ENCODE peak calls at places on chromosomes 12 and 14, in seven cellular contexts. R is stomach, L is left lung, N is neural crest cell, V is H1, B is psoas muscle, C is coronary artery. S is an unnamed sample.
A peak's percentile ranks its signal among the peaks of the same experiment; 100 is the strongest.

GRCh38 chr12:9364224-9365176 is 156.3 kb upstream of the PZP start:
- DNase-seq in C (no peak), N (no peak), L (no peak), R (no peak), B (no peak), V (peak; percentile 44), S (peak; percentile 50)

GRCh38 chr14:96662116-96662901 is 134.9 kb upstream of the VRK1 start:
- DNase-seq in V (no peak), B (no peak), C (no peak), L (peak; percentile 70), N (no peak), R (no peak), S (no peak)

GRCh38 chr14:96965885-96966595 is 168.9 kb downstream of the VRK1 start:
- DNase-seq in R (no peak), C (no peak), L (no peak), B (no peak), V (no peak), N (no peak), S (no peak)

GRCh38 chr14:56811596-56812363 is 1.5 kb upstream of the OTX2 start:
- DNase-seq in L (no peak), N (no peak), C (no peak), B (no peak), V (no peak), R (no peak), S (no peak)

GRCh38 chr12:62347922-62348650 is 87.9 kb downstream of the USP15 start:
- DNase-seq in C (no peak), R (no peak), L (no peak), N (no peak), V (no peak), B (no peak), S (no peak)

GRCh38 chr12:29316772-29317171 is 64.2 kb downstream of the ERGIC2 start:
- DNase-seq in R (no peak), C (no peak), B (peak; percentile 55), N (no peak), L (no peak), V (peak; percentile 7), S (no peak)

GRCh38 chr12:30805959-30806358 is 51.2 kb upstream of the CAPRIN2 start:
- DNase-seq in R (no peak), V (no peak), L (no peak), N (no peak), C (no peak), B (no peak), S (no peak)

GRCh38 chr14:91382712-91383111 is 34.9 kb downstream of the CCDC88C start:
- DNase-seq in R (no peak), V (no peak), N (no peak), C (no peak), B (peak; percentile 8), L (no peak), S (no peak)

GRCh38 chr12:65999564-66000280 is 130.8 kb downstream of the LLPH start:
- DNase-seq in N (no peak), C (no peak), R (no peak), V (no peak), B (no peak), L (no peak), S (no peak)

GRCh38 chr14:68959035-68959434 is 20.1 kb downstream of the ACTN1 start:
- DNase-seq in L (no peak), R (no peak), V (no peak), N (no peak), C (no peak), B (no peak), S (no peak)

GRCh38 chr12:49482095-49483051 is 56.5 kb upstream of the KCNH3 start:
- DNase-seq in V (no peak), R (no peak), N (no peak), B (no peak), C (no peak), L (no peak), S (no peak)

GRCh38 chr12:70556179-70556869 is 80.9 kb downstream of the PTPRB start:
- DNase-seq in R (no peak), V (no peak), B (no peak), N (no peak), L (no peak), C (no peak), S (no peak)

GRCh38 chr12:70561550-70561949 is 75.7 kb downstream of the PTPRB start:
- DNase-seq in V (no peak), N (no peak), C (no peak), B (no peak), L (no peak), R (no peak), S (no peak)

GRCh38 chr12:70559390-70559789 is 77.8 kb downstream of the PTPRB start:
- DNase-seq in R (no peak), C (no peak), N (no peak), B (no peak), L (no peak), V (no peak), S (no peak)

GRCh38 chr12:70557583-70558263 is 79.5 kb downstream of the PTPRB start:
- DNase-seq in V (no peak), L (no peak), R (no peak), B (no peak), N (no peak), C (no peak), S (no peak)

DNA sequence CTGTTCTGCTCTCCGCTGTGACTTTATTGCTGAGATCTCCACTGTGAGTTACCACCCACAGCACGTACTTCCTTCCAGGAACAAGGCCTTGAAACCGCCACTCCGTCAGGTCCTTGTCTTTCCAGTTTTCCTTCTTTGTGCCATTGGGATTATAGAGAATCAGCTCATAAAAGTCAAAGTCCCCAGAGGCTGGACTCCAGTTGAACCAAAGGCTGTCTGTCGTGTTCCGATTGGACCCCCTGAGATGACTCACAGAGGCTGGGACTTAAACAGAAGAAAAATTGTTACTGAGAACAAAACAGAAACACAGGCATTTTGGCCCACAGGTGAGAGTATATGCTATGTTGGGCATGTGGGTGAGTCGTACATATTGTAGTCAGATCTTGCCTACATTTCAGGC is 76.6 kb downstream of the PTPRB start:
- DNase-seq in R (no peak), N (no peak), B (no peak), C (no peak), L (no peak), V (no peak), S (no peak)
- TF ChIP-seq CTCF in R (no peak), N (no peak), B (no peak), C (no peak), L (no peak), V (no peak), S (no peak)

DNA sequence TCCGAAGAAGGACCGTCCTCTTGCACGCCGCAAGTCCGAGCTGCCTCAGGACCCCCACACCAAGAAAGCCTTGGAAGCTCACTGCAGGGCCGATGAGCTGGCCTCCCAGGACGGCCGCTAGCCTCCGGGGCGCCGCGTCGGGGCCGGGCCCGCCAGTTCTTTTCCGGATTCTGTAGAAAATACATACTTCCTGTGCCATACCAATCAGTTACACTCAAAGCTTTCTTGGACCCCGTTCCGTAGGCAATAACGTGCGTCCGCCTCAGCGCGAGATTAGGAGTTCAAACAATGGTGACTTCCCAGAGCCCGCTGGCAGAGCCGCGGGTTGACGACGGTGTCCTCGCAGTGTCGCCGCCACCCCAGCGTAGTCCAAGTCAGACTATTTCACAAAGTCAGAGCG is 39.2 kb upstream of the DYNC1H1 start:
- DNase-seq in B (no peak), R (no peak), L (no peak), C (no peak), V (no peak), N (no peak), S (no peak)
- TF ChIP-seq CTCF in B (no peak), R (no peak), L (no peak), C (no peak), V (no peak), N (no peak), S (no peak)

DNA sequence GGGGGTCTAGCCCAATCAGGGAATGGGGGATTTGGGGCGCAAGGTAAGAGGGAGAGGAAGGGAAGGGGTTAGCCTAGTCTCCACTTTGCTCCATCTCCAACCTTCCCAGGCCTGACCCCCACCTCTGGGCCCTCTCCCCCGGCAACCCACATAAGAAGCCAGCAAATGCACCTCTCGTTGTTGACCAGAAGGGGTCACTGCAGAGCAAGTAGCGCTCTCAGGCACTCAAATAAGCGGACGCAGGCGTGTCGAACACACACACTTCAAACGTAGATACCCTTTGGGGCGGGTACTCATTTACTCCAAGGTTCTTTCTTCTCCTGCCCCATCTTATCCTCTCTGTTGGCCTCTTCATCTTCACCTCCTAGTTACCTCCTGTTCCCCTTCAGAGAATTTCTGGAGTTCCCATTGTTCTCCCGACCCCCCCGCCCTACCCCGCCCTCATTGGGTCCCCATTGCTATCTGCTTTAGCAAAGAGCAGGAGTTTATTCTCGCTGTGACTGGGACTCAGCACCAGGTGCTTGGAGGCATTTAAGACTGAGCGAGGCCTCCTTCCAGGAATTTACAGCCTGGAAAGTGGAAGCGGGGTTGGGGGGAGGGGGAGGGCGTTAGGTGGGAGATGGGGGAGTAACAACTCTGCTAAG is 1.5 kb upstream of the SRRM4 start:
- DNase-seq in V (peak; percentile 39), B (no peak), N (peak; percentile 74), C (no peak), R (peak; percentile 46), L (no peak), S (peak; percentile 76)
- TF ChIP-seq CTCF in V (peak; percentile 84), B (peak; percentile 61), N (peak; percentile 88), C (peak; percentile 53), R (peak; percentile 57), L (peak; percentile 60), S (peak; percentile 84)

GRCh38 chr12:64780220-64780530 is 21.0 kb upstream of the GNS start:
- DNase-seq in N (no peak), R (no peak), L (no peak), C (no peak), V (no peak), B (no peak), S (no peak)

GRCh38 chr12:64779349-64779974 is 20.3 kb upstream of the GNS start:
- DNase-seq in R (no peak), C (no peak), N (no peak), L (no peak), B (no peak), V (no peak), S (no peak)

GRCh38 chr12:64782181-64782580 is 23.0 kb upstream of the GNS start:
- DNase-seq in B (no peak), L (no peak), V (no peak), R (no peak), C (no peak), N (no peak), S (no peak)

GRCh38 chr12:64781374-64782029 is 22.3 kb upstream of the GNS start:
- DNase-seq in N (no peak), C (no peak), L (no peak), V (no peak), R (peak; percentile 34), B (no peak), S (peak; percentile 18)

DNA sequence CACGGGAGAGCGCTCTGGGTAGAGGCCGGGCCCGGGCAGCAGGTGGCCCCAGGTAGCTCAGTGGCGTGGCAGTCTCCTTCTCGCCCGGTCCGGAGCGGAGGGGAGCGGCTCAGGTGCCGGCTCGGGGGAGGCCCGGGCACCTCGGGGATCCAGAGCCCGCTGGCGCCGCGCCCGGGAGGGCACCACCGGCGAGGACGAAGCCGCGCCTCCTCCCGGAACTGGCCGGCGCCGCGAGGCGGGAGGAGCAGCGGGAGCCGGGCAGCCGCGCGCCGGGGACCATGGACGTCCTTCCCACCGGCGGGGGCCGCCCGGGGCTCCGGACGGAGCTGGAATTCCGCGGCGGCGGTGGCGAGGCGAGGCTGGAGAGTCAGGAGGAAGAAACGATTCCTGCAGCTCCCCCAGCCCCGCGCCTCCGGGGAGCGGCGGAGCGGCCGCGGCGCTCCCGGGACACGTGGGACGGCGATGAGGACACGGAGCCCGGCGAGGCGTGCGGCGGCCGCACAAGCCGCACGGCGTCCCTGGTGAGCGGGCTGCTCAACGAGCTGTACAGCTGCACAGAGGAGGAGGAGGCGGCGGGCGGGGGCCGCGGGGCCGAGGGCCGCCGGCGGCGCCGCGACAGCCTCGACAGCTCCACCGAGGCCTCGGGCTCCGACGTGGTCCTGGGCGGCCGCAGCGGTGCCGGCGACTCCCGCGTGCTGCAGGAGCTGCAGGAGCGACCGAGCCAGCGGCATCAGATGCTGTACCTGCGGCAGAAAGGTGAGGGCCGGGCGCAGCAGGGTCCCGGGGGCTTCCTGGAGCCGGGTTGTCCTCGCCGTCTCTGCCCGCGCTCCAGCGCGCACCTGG is 21.5 kb upstream of the GNS start:
- DNase-seq in L (peak; percentile 93), V (no peak), R (peak; percentile 87), B (peak; percentile 60), C (no peak), N (peak; percentile 18), S (peak; percentile 62)
- TF ChIP-seq CTCF in L (no peak), V (no peak), R (no peak), B (no peak), C (no peak), N (no peak), S (no peak)